ENCODE peak calls at places on chromosomes 6 and 20, in five cellular contexts. O is nucleus accumbens; Y is stimulated activated CD8-positive, alpha-beta memory T cell treated with anti-CD3 and anti-CD28 coated beads, Interleukin-7, amount 100 ng/mL, for 1 hour; D is SIG-M5; C is fibroblast of pulmonary artery. T is an unnamed sample.

GRCh38 chr6:42320762-42321161 is 103.1 kb upstream of the MRPS10 start:
- DNase-seq in O (no peak), Y (no peak), D (no peak), C (peak), T (no peak)

GRCh38 chr6:134170844-134171243 is 118.4 kb upstream of the SLC2A12 start:
- DNase-seq in O (no peak), Y (no peak), D (no peak), C (peak), T (peak)

GRCh38 chr6:110878751-110879539 is 4.4 kb downstream of the AMD1 start:
- DNase-seq in O (no peak), Y (no peak), D (no peak), C (peak), T (no peak)

GRCh38 chr6:76742919-76743318 is 670.5 kb upstream of the IMPG1 start:
- DNase-seq in O (no peak), Y (no peak), D (no peak), C (peak), T (no peak)

GRCh38 chr6:144181639-144182038 is 31.3 kb downstream of the STX11 start:
- DNase-seq in O (no peak), Y (no peak), D (peak), C (peak), T (no peak)

GRCh38 chr6:42230320-42231034 is 12.8 kb upstream of the MRPS10 start:
- DNase-seq in O (no peak), Y (no peak), D (no peak), C (peak), T (peak)

GRCh38 chr6:22699046-22699639 is 129.8 kb downstream of the HDGFL1 start:
- DNase-seq in O (no peak), Y (no peak), D (no peak), C (no peak), T (peak)

GRCh38 chr6:16752206-16752867 is 8.9 kb downstream of the ATXN1 start:
- DNase-seq in O (no peak), Y (no peak), D (peak), C (peak), T (no peak)

GRCh38 chr6:54010340-54011276 is 100.6 kb upstream of the MLIP start:
- DNase-seq in O (no peak), Y (no peak), D (no peak), C (peak), T (no peak)

GRCh38 chr6:3419624-3420272 is 37.1 kb downstream of the SLC22A23 start:
- DNase-seq in O (no peak), Y (no peak), D (no peak), C (peak), T (peak)

GRCh38 chr20:35468671-35469334 is 13.4 kb downstream of the CEP250 start:
- DNase-seq in O (no peak), Y (no peak), D (no peak), C (no peak), T (no peak)

GRCh38 chr6:26216886-26217713 is 129.9 kb downstream of the HFE start:
- DNase-seq in O (no peak), Y (no peak), D (peak), C (peak), T (peak)

GRCh38 chr20:47680804-47681529 is 104.3 kb downstream of the SULF2 start:
- DNase-seq in O (no peak), Y (no peak), D (no peak), C (no peak), T (no peak)

GRCh38 chr6:12203001-12203400 is 87.2 kb upstream of the EDN1 start:
- DNase-seq in O (no peak), Y (no peak), D (no peak), C (peak), T (no peak)

GRCh38 chr6:162532283-162533008 is 195.1 kb downstream of the PRKN start:
- DNase-seq in O (no peak), Y (no peak), D (no peak), C (no peak), T (no peak)

GRCh38 chr6:139944131-139944530 is 569.7 kb upstream of the CITED2 start:
- DNase-seq in O (no peak), Y (no peak), D (no peak), C (no peak), T (no peak)

GRCh38 chr6:136527831-136528230 is 22.4 kb downstream of the MAP7 start:
- DNase-seq in O (no peak), Y (no peak), D (no peak), C (no peak), T (no peak)

GRCh38 chr6:106128981-106129761 is 43.0 kb downstream of the PRDM1 start:
- DNase-seq in O (no peak), Y (no peak), D (no peak), C (peak), T (no peak)

GRCh38 chr6:168413018-168413720 is 27.8 kb upstream of the SMOC2 start:
- DNase-seq in O (no peak), Y (no peak), D (no peak), C (no peak), T (no peak)

GRCh38 chr6:133341607-133342158 is 100.5 kb downstream of the EYA4 start:
- DNase-seq in O (no peak), Y (no peak), D (no peak), C (peak), T (no peak)

GRCh38 chr6:121897337-121897760 is 461.9 kb downstream of the GJA1 start:
- DNase-seq in O (no peak), Y (no peak), D (no peak), C (peak), T (no peak)

GRCh38 chr6:43355862-43356590 is 13.4 kb downstream of the ZNF318 start:
- DNase-seq in O (no peak), Y (no peak), D (no peak), C (peak), T (peak)

GRCh38 chr6:149061933-149062332 is 255.6 kb upstream of the TAB2 start:
- DNase-seq in O (no peak), Y (no peak), D (no peak), C (no peak), T (no peak)